ENCODE peak calls at places on chromosomes 11 and 22, in seven cellular contexts. L is foreskin fibroblast; M is stimulated activated CD4-positive, alpha-beta T cell treated with anti-CD3 and anti-CD28 coated beads, Interleukin-1b, Interleukin-23, amount 100 ng/mL, for 48 hours; N is mesenchymal stem cell; P is NB4; H is nucleus accumbens; V is smooth muscle cell of the brain vasculature. G is an unnamed sample.

GRCh38 chr22:32409977-32410376 is 2.1 kb downstream of the RTCB start:
- DNase-seq in L (no peak), P (no peak), V (no peak), H (no peak), N (no peak), M (no peak), G (no peak)

GRCh38 chr22:38087855-38088254 is 3.9 kb upstream of the SLC16A8 start:
- DNase-seq in H (no peak), L (no peak), P (no peak), V (no peak), N (no peak), M (no peak), G (no peak)

GRCh38 chr11:110314366-110315095 is 18.1 kb upstream of the RDX start:
- DNase-seq in P (no peak), M (no peak), N (no peak), L (no peak), V (no peak), H (no peak), G (no peak)

GRCh38 chr11:93194673-93195291 is 3.0 kb downstream of the SLC36A4 start:
- DNase-seq in P (peak), N (no peak), L (no peak), V (no peak), M (no peak), H (no peak), G (no peak)

GRCh38 chr11:118901494-118902335 is 18.0 kb downstream of the CXCR5 start:
- DNase-seq in M (no peak), P (no peak), V (no peak), H (no peak), N (no peak), L (no peak), G (no peak)

GRCh38 chr11:11408436-11409221 is 55.6 kb upstream of the CSNK2A3 start:
- DNase-seq in M (no peak), N (peak), H (no peak), L (no peak), V (no peak), P (no peak), G (no peak)

GRCh38 chr22:49622241-49623105 is 205.2 kb downstream of the BRD1 start:
- DNase-seq in M (no peak), H (no peak), N (no peak), V (no peak), P (no peak), L (no peak), G (no peak)

GRCh38 chr11:98455500-98456186 is 565.1 kb upstream of the CNTN5 start:
- DNase-seq in V (no peak), P (peak), L (no peak), M (no peak), H (no peak), N (no peak), G (no peak)

GRCh38 chr22:39896313-39896996 is 2.9 kb upstream of the ENTHD1 start:
- DNase-seq in P (no peak), H (no peak), V (no peak), N (no peak), L (no peak), M (no peak), G (no peak)

GRCh38 chr11:109145287-109145686 is 276.7 kb upstream of the C11orf87 start:
- DNase-seq in P (no peak), H (no peak), V (no peak), N (no peak), L (no peak), M (no peak), G (no peak)

GRCh38 chr11:22454461-22454860 is 116.3 kb downstream of the SLC17A6 start:
- DNase-seq in P (no peak), V (no peak), N (no peak), L (no peak), M (no peak), H (no peak), G (peak)

GRCh38 chr22:25726241-25726640 is 15.7 kb upstream of the MYO18B start:
- DNase-seq in P (no peak), N (no peak), V (no peak), H (no peak), L (no peak), M (peak), G (no peak)

GRCh38 chr11:33402066-33402465 is 144.9 kb downstream of the HIPK3 start:
- DNase-seq in H (no peak), V (no peak), M (no peak), P (no peak), N (no peak), L (no peak), G (no peak)